ENCODE peak calls at places on chromosome 21, in seven cellular contexts. J, W, B, K, H, P and R are unnamed samples.

GRCh38 chr21:41846536-41846935 is 32.6 kb downstream of the PRDM15 start:
- DNase-seq in J (no peak), B (no peak), W (no peak), H (no peak), P (no peak), K (no peak), R (no peak)

GRCh38 chr21:34187935-34188334 is 114.6 kb downstream of the MRPS6 start:
- DNase-seq in W (no peak), K (peak), J (no peak), H (no peak), P (peak), B (no peak), R (no peak)

GRCh38 chr21:46093668-46094400 is 4.1 kb upstream of the COL6A2 start:
- DNase-seq in H (no peak), P (no peak), K (no peak), J (no peak), W (no peak), B (no peak), R (no peak)

GRCh38 chr21:36663033-36663855 is 35.7 kb upstream of the SIM2 start:
- DNase-seq in H (no peak), B (no peak), P (no peak), K (no peak), J (no peak), W (no peak), R (no peak)

GRCh38 chr21:29347274-29347681 is 48.6 kb downstream of the BACH1 start:
- DNase-seq in P (no peak), B (no peak), J (no peak), H (no peak), K (no peak), W (no peak), R (no peak)

GRCh38 chr21:40466893-40467483 is 380.0 kb downstream of the DSCAM start:
- DNase-seq in K (peak), J (no peak), W (no peak), B (no peak), P (no peak), H (no peak), R (no peak)

GRCh38 chr21:41907496-41908258 is 28.5 kb upstream of the PRDM15 start:
- DNase-seq in P (no peak), B (no peak), J (no peak), K (no peak), H (no peak), W (no peak), R (no peak)

GRCh38 chr21:27564684-27565280 is 597.9 kb upstream of the ADAMTS5 start:
- DNase-seq in B (no peak), J (no peak), H (no peak), P (peak), K (peak), W (no peak), R (no peak)

GRCh38 chr21:14072761-14073535 is 137.8 kb downstream of the LIPI start:
- DNase-seq in H (no peak), J (no peak), P (no peak), W (no peak), B (no peak), K (no peak), R (no peak)

GRCh38 chr21:37266515-37267221 is 466 bp downstream of the VPS26C start:
- DNase-seq in J (no peak), K (no peak), P (peak), H (no peak), W (peak), B (peak), R (no peak)

GRCh38 chr21:42112857-42113256 is 41.7 kb downstream of the UMODL1 start:
- DNase-seq in P (no peak), J (no peak), H (no peak), B (no peak), K (no peak), W (no peak), R (no peak)

GRCh38 chr21:26027696-26028095 is 142.9 kb downstream of the APP start:
- DNase-seq in W (no peak), B (no peak), H (no peak), P (no peak), K (no peak), J (no peak), R (no peak)

GRCh38 chr21:33901421-33902288 is 13.9 kb downstream of the ATP5PO start:
- DNase-seq in B (no peak), P (peak), J (peak), K (peak), H (no peak), W (no peak), R (no peak)

GRCh38 chr21:42059141-42059540 is 12.0 kb upstream of the UMODL1 start:
- DNase-seq in P (no peak), K (no peak), J (no peak), B (no peak), W (no peak), H (no peak), R (no peak)

GRCh38 chr21:42426876-42427480 is 23.3 kb downstream of the UBASH3A start:
- DNase-seq in K (no peak), W (no peak), P (no peak), B (no peak), J (no peak), H (no peak), R (no peak)

GRCh38 chr21:45406801-45407628 is 2.0 kb downstream of the COL18A1 start:
- DNase-seq in K (peak), B (no peak), J (no peak), W (no peak), P (no peak), H (no peak), R (no peak)

GRCh38 chr21:44420416-44421205 is 34.7 kb upstream of the LRRC3 start:
- DNase-seq in J (no peak), W (no peak), B (no peak), K (no peak), H (no peak), P (no peak), R (no peak)

GRCh38 chr21:32352556-32352955 is 40.3 kb downstream of the URB1 start:
- DNase-seq in B (no peak), P (peak), H (no peak), J (no peak), K (no peak), W (no peak), R (no peak)

GRCh38 chr21:15586752-15587436 is 142.9 kb upstream of the USP25 start:
- DNase-seq in H (no peak), P (no peak), K (no peak), W (no peak), J (no peak), B (no peak), R (no peak)

GRCh38 chr21:29145354-29145782 is 14.9 kb downstream of the MAP3K7CL start:
- DNase-seq in B (no peak), K (no peak), W (no peak), H (no peak), P (peak), J (peak), R (no peak)

GRCh38 chr21:16308269-16308668 is 578.5 kb downstream of the USP25 start:
- DNase-seq in P (no peak), B (no peak), K (no peak), H (no peak), J (no peak), W (no peak), R (no peak)

GRCh38 chr21:31874817-31875216 is 2.0 kb downstream of the HUNK start:
- DNase-seq in J (no peak), H (no peak), B (no peak), K (peak), W (no peak), P (no peak), R (no peak)

GRCh38 chr21:26655466-26655865 is 82.4 kb upstream of the CYYR1 start:
- DNase-seq in P (no peak), H (no peak), J (no peak), K (no peak), B (no peak), W (no peak), R (no peak)

GRCh38 chr21:35563885-35564451 is 496.4 kb downstream of the SETD4 start:
- DNase-seq in H (no peak), P (peak), J (no peak), B (no peak), K (peak), W (no peak), R (no peak)

GRCh38 chr21:17270234-17270633 is 242.6 kb upstream of the CXADR start:
- DNase-seq in W (no peak), B (no peak), J (peak), K (peak), P (peak), H (no peak), R (no peak)

GRCh38 chr21:45258476-45258875 is 29.2 kb downstream of the POFUT2 start:
- DNase-seq in B (no peak), W (no peak), K (no peak), J (no peak), H (no peak), P (no peak), R (no peak)

GRCh38 chr21:25997788-25998611 is 172.6 kb downstream of the APP start:
- DNase-seq in J (no peak), P (peak), B (no peak), H (no peak), W (no peak), K (peak), R (no peak)

GRCh38 chr21:35924714-35925301 is 135.5 kb downstream of the SETD4 start:
- DNase-seq in B (no peak), J (peak), K (no peak), P (peak), H (no peak), W (no peak), R (no peak)

GRCh38 chr21:27058673-27059365 is 91.9 kb upstream of the ADAMTS5 start:
- DNase-seq in K (no peak), W (peak), P (no peak), J (no peak), B (no peak), H (no peak), R (no peak)

GRCh38 chr21:34271452-34271851 is 92.4 kb upstream of the KCNE2 start:
- DNase-seq in J (no peak), W (no peak), K (no peak), P (no peak), H (no peak), B (no peak), R (no peak)

GRCh38 chr21:27953328-27954045 is 986.6 kb upstream of the ADAMTS5 start:
- DNase-seq in P (peak), H (no peak), B (no peak), J (no peak), K (no peak), W (no peak), R (no peak)

GRCh38 chr21:40011371-40011770 is 144.1 kb downstream of the PCP4 start:
- DNase-seq in B (no peak), K (no peak), J (no peak), W (no peak), P (no peak), H (no peak), R (no peak)

GRCh38 chr21:28100366-28100765 is 892.3 kb downstream of the LTN1 start:
- DNase-seq in W (no peak), H (no peak), B (no peak), K (no peak), J (no peak), P (no peak), R (no peak)

GRCh38 chr21:46605759-46606426 is 1.0 kb upstream of the S100B start:
- DNase-seq in W (peak), J (no peak), K (peak), P (no peak), B (no peak), H (no peak), R (no peak)

GRCh38 chr21:31609081-31609480 is 50.4 kb upstream of the SOD1 start:
- DNase-seq in K (no peak), J (no peak), W (no peak), P (peak), B (no peak), H (no peak), R (no peak)

GRCh38 chr21:33115586-33116541 is 45.9 kb downstream of the OLIG1 start:
- DNase-seq in K (peak), H (peak), J (no peak), B (peak), W (no peak), P (peak), R (no peak)

GRCh38 chr21:39660596-39660995 is 47.9 kb downstream of the B3GALT5 start:
- DNase-seq in W (no peak), J (peak), P (peak), B (no peak), K (peak), H (no peak), R (no peak)